ENCODE peak calls at places on chromosomes 6 and 20, in six cellular contexts. Z, Y, I, Q, S and M are unnamed samples.

GRCh38 chr6:44675449-44675848 is 287.9 kb downstream of the CDC5L start:
- DNase-seq in Z (no peak), Y (no peak), I (no peak), Q (no peak), S (no peak), M (no peak)

GRCh38 chr20:3751284-3751663 is 16.3 kb downstream of the ADISSP start:
- DNase-seq in Z (no peak), Y (no peak), I (no peak), Q (no peak), S (no peak), M (no peak)

GRCh38 chr6:114218831-114219230 is 124.0 kb downstream of the HS3ST5 start:
- DNase-seq in Z (no peak), Y (no peak), I (no peak), Q (no peak), S (no peak), M (no peak)

GRCh38 chr6:168214586-168215104 is 104.9 kb downstream of the DACT2 start:
- DNase-seq in Z (no peak), Y (no peak), I (no peak), Q (no peak), S (no peak), M (no peak)

GRCh38 chr6:157954150-157955117 is 27.2 kb upstream of the SYNJ2 start:
- DNase-seq in Z (no peak), Y (peak), I (no peak), Q (no peak), S (no peak), M (no peak)

GRCh38 chr6:16769986-16770376 is 8.7 kb upstream of the ATXN1 start:
- DNase-seq in Z (no peak), Y (no peak), I (no peak), Q (no peak), S (peak), M (no peak)

GRCh38 chr6:53504438-53505030 is 40.4 kb downstream of the GCLC start:
- DNase-seq in Z (no peak), Y (no peak), I (no peak), Q (no peak), S (no peak), M (no peak)

GRCh38 chr20:23340524-23340923 is 10.1 kb upstream of the NXT1 start:
- DNase-seq in Z (no peak), Y (peak), I (peak), Q (no peak), S (peak), M (no peak)